ENCODE peak calls at places on chromosomes 5 and 9, in four cellular contexts. One of them, this sample, is unnamed.
A peak's percentile ranks its signal among the peaks of the same experiment; 100 is the strongest.

GRCh38 chr5:36606437-36607113 is at the start of gene SLC1A3:
- DNase-seq in IMR-90: peak; percentile 68
- DNase-seq in H1: no peak
- DNase-seq in mesendoderm: peak; percentile 88
- DNase-seq in this sample: peak; percentile 69

GRCh38 chr9:111944467-111944866 is 47.9 kb downstream of the UGCG start:
- DNase-seq in IMR-90: peak; percentile 74
- DNase-seq in H1: no peak
- DNase-seq in mesendoderm: no peak
- DNase-seq in this sample: no peak

GRCh38 chr5:149447373-149448367 is 68.6 kb upstream of the IL17B start:
- DNase-seq in IMR-90: no peak
- DNase-seq in H1: no peak
- DNase-seq in mesendoderm: no peak
- DNase-seq in this sample: no peak

GRCh38 chr5:386432-387341 is 56.3 kb upstream of the EXOC3 start:
- DNase-seq in IMR-90: peak; percentile 76
- DNase-seq in H1: no peak
- DNase-seq in mesendoderm: no peak
- DNase-seq in this sample: no peak

GRCh38 chr9:122812736-122813135 is 12.8 kb downstream of the OR1K1 start:
- DNase-seq in IMR-90: no peak
- DNase-seq in H1: no peak
- DNase-seq in mesendoderm: no peak
- DNase-seq in this sample: no peak

GRCh38 chr5:134515801-134516200 is 9.7 kb upstream of the JADE2 start:
- DNase-seq in IMR-90: no peak
- DNase-seq in H1: no peak
- DNase-seq in mesendoderm: no peak
- DNase-seq in this sample: no peak

GRCh38 chr5:5372930-5373329 is 49.5 kb upstream of the ICE1 start:
- DNase-seq in IMR-90: no peak
- DNase-seq in H1: no peak
- DNase-seq in mesendoderm: no peak
- DNase-seq in this sample: no peak

GRCh38 chr5:169350759-169351240 is 49.9 kb upstream of the SLIT3 start:
- DNase-seq in IMR-90: peak; percentile 89
- DNase-seq in H1: peak; percentile 31
- DNase-seq in mesendoderm: peak; percentile 82
- DNase-seq in this sample: no peak

GRCh38 chr9:93827545-93828330 is 127.4 kb downstream of the BARX1 start:
- DNase-seq in IMR-90: peak; percentile 28
- DNase-seq in H1: no peak
- DNase-seq in mesendoderm: peak; percentile 83
- DNase-seq in this sample: peak; percentile 60

GRCh38 chr9:32782476-32783167 is 718 bp upstream of the TMEM215 start:
- DNase-seq in IMR-90: no peak
- DNase-seq in H1: no peak
- DNase-seq in mesendoderm: peak; percentile 36
- DNase-seq in this sample: no peak

GRCh38 chr9:33222031-33222430 is 17.9 kb upstream of the SPINK4 start:
- DNase-seq in IMR-90: no peak
- DNase-seq in H1: no peak
- DNase-seq in mesendoderm: no peak
- DNase-seq in this sample: no peak

GRCh38 chr5:177416334-177416733 is 7.0 kb upstream of the F12 start:
- DNase-seq in IMR-90: peak; percentile 35
- DNase-seq in H1: no peak
- DNase-seq in mesendoderm: no peak
- DNase-seq in this sample: no peak

GRCh38 chr5:1437452-1437851 is 7.8 kb downstream of the SLC6A3 start:
- DNase-seq in IMR-90: peak; percentile 26
- DNase-seq in H1: peak; percentile 13
- DNase-seq in mesendoderm: peak; percentile 58
- DNase-seq in this sample: no peak

GRCh38 chr5:24487371-24487770 is 157.4 kb downstream of the CDH10 start:
- DNase-seq in IMR-90: no peak
- DNase-seq in H1: no peak
- DNase-seq in mesendoderm: no peak
- DNase-seq in this sample: no peak

GRCh38 chr9:107863406-107863805 is 373.8 kb upstream of the KLF4 start:
- DNase-seq in IMR-90: no peak
- DNase-seq in H1: no peak
- DNase-seq in mesendoderm: no peak
- DNase-seq in this sample: no peak

GRCh38 chr5:167578977-167579700 is 712.3 kb upstream of the WWC1 start:
- DNase-seq in IMR-90: peak; percentile 59
- DNase-seq in H1: no peak
- DNase-seq in mesendoderm: no peak
- DNase-seq in this sample: no peak

GRCh38 chr9:120869360-120869687 is 7.7 kb downstream of the PHF19 start:
- DNase-seq in IMR-90: no peak
- DNase-seq in H1: no peak
- DNase-seq in mesendoderm: no peak
- DNase-seq in this sample: no peak

GRCh38 chr5:130032807-130033206 is 128.5 kb downstream of the CHSY3 start:
- DNase-seq in IMR-90: no peak
- DNase-seq in H1: no peak
- DNase-seq in mesendoderm: no peak
- DNase-seq in this sample: no peak

GRCh38 chr9:128097156-128098016 is 29.4 kb downstream of the SLC25A25 start:
- DNase-seq in IMR-90: no peak
- DNase-seq in H1: no peak
- DNase-seq in mesendoderm: no peak
- DNase-seq in this sample: no peak

GRCh38 chr9:109016132-109016531 is 2.8 kb upstream of the CTNNAL1 start:
- DNase-seq in IMR-90: no peak
- DNase-seq in H1: no peak
- DNase-seq in mesendoderm: no peak
- DNase-seq in this sample: no peak

GRCh38 chr5:173890195-173890951 is 2.2 kb downstream of the CPEB4 start:
- DNase-seq in IMR-90: peak; percentile 30
- DNase-seq in H1: no peak
- DNase-seq in mesendoderm: peak; percentile 57
- DNase-seq in this sample: no peak

GRCh38 chr9:18829858-18830257 is 203.2 kb downstream of the SAXO1 start:
- DNase-seq in IMR-90: peak; percentile 15
- DNase-seq in H1: no peak
- DNase-seq in mesendoderm: no peak
- DNase-seq in this sample: no peak

GRCh38 chr5:133899506-133899905 is 68.9 kb downstream of the C5orf15 start:
- DNase-seq in IMR-90: no peak
- DNase-seq in H1: no peak
- DNase-seq in mesendoderm: no peak
- DNase-seq in this sample: no peak

GRCh38 chr9:126485662-126486061 is 128.1 kb upstream of the LMX1B start:
- DNase-seq in IMR-90: no peak
- DNase-seq in H1: no peak
- DNase-seq in mesendoderm: no peak
- DNase-seq in this sample: no peak

GRCh38 chr9:126443144-126443543 is 116.5 kb downstream of the MVB12B start:
- DNase-seq in IMR-90: no peak
- DNase-seq in H1: no peak
- DNase-seq in mesendoderm: no peak
- DNase-seq in this sample: no peak

GRCh38 chr5:179337227-179338122 is 7.8 kb downstream of the ADAMTS2 start:
- DNase-seq in IMR-90: no peak
- DNase-seq in H1: no peak
- DNase-seq in mesendoderm: no peak
- DNase-seq in this sample: no peak
- H3K23ac ChIP-seq in IMR-90: no peak overlapping the region
- H3K23ac ChIP-seq in H1: no peak overlapping the region
- H3K23ac ChIP-seq in mesendoderm: no peak overlapping the region
- H3K23ac ChIP-seq in this sample: peak overlapping the region; percentile 59

DNA sequence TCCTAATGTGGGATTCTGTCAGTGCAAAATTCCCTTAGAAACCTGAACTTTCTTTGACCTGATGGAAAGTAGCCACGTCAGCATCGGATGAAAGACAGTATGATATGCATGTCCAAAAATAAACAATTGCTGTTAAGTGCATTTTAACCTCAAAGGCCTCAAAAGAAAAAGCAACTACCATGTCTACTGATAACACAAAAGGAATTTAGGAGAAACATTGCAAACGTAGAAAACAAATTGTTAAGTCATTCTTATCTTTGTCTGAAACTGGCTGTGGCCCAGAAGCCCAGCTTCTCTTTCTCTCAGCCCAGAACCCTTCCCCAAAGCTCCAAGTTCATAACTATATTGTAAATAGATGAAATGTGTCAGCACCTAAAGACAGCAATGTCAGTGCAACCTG is 11.1 kb upstream of the LHFPL2 start:
- DNase-seq in IMR-90: peak; percentile 91
- DNase-seq in H1: no peak
- DNase-seq in mesendoderm: no peak
- DNase-seq in this sample: no peak
- H3K27ac ChIP-seq in IMR-90: no peak overlapping the region
- H3K27ac ChIP-seq in H1: no peak overlapping the region
- H3K27ac ChIP-seq in mesendoderm: no peak overlapping the region
- H3K27ac ChIP-seq in this sample: no peak overlapping the region

GRCh38 chr5:6449465-6450158 is 953 bp downstream of the UBE2QL1 start:
- DNase-seq in IMR-90: no peak
- DNase-seq in H1: no peak
- DNase-seq in mesendoderm: no peak
- DNase-seq in this sample: no peak

GRCh38 chr5:6447384-6448140 is 1.1 kb upstream of the UBE2QL1 start:
- DNase-seq in IMR-90: no peak
- DNase-seq in H1: no peak
- DNase-seq in mesendoderm: no peak
- DNase-seq in this sample: no peak

GRCh38 chr5:6446626-6447309 is 1.9 kb upstream of the UBE2QL1 start:
- DNase-seq in IMR-90: no peak
- DNase-seq in H1: no peak
- DNase-seq in mesendoderm: no peak
- DNase-seq in this sample: no peak

GRCh38 chr5:6448622-6449464 is at the start of gene UBE2QL1:
- DNase-seq in IMR-90: no peak
- DNase-seq in H1: no peak
- DNase-seq in mesendoderm: peak; percentile 47
- DNase-seq in this sample: no peak

GRCh38 chr5:6448141-6448491 is 543 bp upstream of the UBE2QL1 start:
- DNase-seq in IMR-90: no peak
- DNase-seq in H1: no peak
- DNase-seq in mesendoderm: no peak
- DNase-seq in this sample: no peak
- H3K23ac ChIP-seq in IMR-90: no peak overlapping the region
- H3K23ac ChIP-seq in H1: peak overlapping the region; percentile 100
- H3K23ac ChIP-seq in mesendoderm: no peak overlapping the region
- H3K23ac ChIP-seq in this sample: peak overlapping the region; percentile 8

DNA sequence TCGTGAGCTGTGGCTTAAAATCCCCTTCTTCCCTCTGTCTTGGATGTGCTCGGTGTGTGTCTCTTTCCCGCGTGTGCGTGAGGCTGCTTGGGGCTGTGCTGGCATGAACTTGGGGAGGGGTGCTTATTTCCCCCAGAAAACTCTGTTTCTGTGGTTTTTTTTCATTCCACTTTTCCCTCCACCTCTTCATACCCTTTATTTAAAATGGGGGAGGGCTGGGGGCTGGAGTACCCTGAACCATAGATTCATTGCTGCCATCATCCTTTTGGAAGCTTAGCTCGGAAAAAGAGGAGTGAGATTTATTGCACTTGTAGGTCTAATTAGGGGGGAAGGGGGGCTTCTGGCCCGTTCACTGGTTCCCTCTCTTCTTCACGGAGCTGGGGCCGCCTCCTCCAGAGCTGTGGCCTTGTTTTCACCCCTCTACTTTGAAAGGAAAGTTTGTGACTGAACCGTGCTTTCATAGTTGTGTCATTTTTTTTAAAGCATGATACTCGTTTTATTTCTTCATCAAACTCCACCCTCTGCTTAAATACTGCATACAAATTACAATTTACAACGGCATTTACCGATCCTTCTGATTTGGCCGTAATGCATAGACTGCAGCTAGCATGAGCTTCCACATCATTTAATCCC is 2.8 kb downstream of the NR2F1 start:
- DNase-seq in IMR-90: peak; percentile 45
- DNase-seq in H1: no peak
- DNase-seq in mesendoderm: no peak
- DNase-seq in this sample: no peak
- H3K27ac ChIP-seq in IMR-90: peak overlapping the region; percentile 100
- H3K27ac ChIP-seq in H1: no peak overlapping the region
- H3K27ac ChIP-seq in mesendoderm: no peak overlapping the region
- H3K27ac ChIP-seq in this sample: peak overlapping the region; percentile 91

This sample was measured in neuronal stem cell.